ENCODE peak calls at places on chromosomes 3 and 15, in eight cellular contexts. E is sigmoid colon, H is NB4, D is lower leg skin, V is body of pancreas, C is endothelial cell of umbilical vein, Z is IMR-90, W is adrenal gland. B is an unnamed sample.

GRCh38 chr3:47413751-47414150 is 32.9 kb downstream of the PTPN23 start:
- DNase-seq in C (no peak), Z (no peak), V (no peak), W (no peak), H (no peak), D (no peak), E (no peak), B (no peak)

GRCh38 chr15:92120082-92120481 is 266.6 kb downstream of the SLCO3A1 start:
- DNase-seq in Z (no peak), E (no peak), C (no peak), V (no peak), H (no peak), W (no peak), D (no peak), B (no peak)

GRCh38 chr3:142647856-142648255 is 51.7 kb downstream of the PLS1 start:
- DNase-seq in Z (peak; percentile 5), V (no peak), C (no peak), W (no peak), H (no peak), E (no peak), D (no peak), B (peak; percentile 9)

GRCh38 chr3:46208167-46208704 is at the start of gene CCR1:
- DNase-seq in H (peak; percentile 91), C (no peak), W (peak; percentile 76), E (no peak), D (no peak), Z (peak; percentile 10), V (peak; percentile 33), B (no peak)

GRCh38 chr15:63502843-63503738 is 1.3 kb upstream of the USP3 start:
- DNase-seq in H (peak; percentile 99), D (peak; percentile 93), W (peak; percentile 95), V (peak; percentile 96), C (peak; percentile 91), E (peak; percentile 95), Z (peak; percentile 87), B (peak; percentile 47)

GRCh38 chr15:45326776-45327175 is 51.6 kb downstream of the GATM start:
- DNase-seq in H (no peak), V (no peak), E (no peak), C (no peak), D (no peak), W (no peak), Z (no peak), B (no peak)

GRCh38 chr3:72959336-72959735 is 37.3 kb upstream of the PPP4R2 start:
- DNase-seq in C (no peak), V (no peak), E (no peak), W (no peak), Z (no peak), D (no peak), H (no peak), B (no peak)

GRCh38 chr15:73069109-73069508 is 16.8 kb downstream of the NEO1 start:
- DNase-seq in W (no peak), Z (no peak), D (no peak), H (no peak), C (no peak), E (no peak), V (peak; percentile 58), B (no peak)

GRCh38 chr3:64244011-64244942 is 19.0 kb upstream of the PRICKLE2 start:
- DNase-seq in H (peak; percentile 20), C (peak; percentile 41), D (no peak), V (no peak), E (no peak), W (no peak), Z (no peak), B (no peak)

GRCh38 chr3:141426404-141427034 is 58.2 kb downstream of the ZBTB38 start:
- DNase-seq in W (peak; percentile 95), D (peak; percentile 84), E (peak; percentile 95), V (peak; percentile 81), Z (peak; percentile 79), C (peak; percentile 89), H (no peak), B (no peak)

GRCh38 chr15:77819841-77820728 is 187.4 kb upstream of the LINGO1 start:
- DNase-seq in W (no peak), C (peak; percentile 5), H (peak; percentile 35), D (no peak), V (peak; percentile 37), Z (no peak), E (no peak), B (no peak)

DNA sequence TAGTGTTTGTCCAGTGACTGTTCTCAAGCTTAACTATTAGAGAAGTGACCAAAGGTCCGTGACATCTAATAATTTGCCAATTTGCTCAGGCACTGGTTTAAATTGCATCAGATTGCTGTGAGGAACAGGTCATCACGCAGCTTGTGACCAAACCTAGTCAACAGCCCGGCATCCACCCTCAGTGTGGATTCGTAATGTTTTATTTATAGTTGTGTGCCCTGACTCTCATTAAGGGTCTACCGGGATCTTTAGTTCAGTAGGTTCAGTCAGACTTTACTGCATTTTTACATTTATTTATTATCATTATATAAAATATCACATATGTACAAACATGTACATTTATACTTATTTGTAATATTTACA is 46.4 kb upstream of the PGPEP1L start:
- DNase-seq in Z (peak; percentile 29), E (no peak), C (no peak), D (no peak), V (no peak), H (no peak), W (peak; percentile 4), B (no peak)
- TF ChIP-seq POLR2A in Z (no peak), E (no peak), C (no peak), D (no peak), V (no peak), H (no peak), W (no peak), B (no peak)

DNA sequence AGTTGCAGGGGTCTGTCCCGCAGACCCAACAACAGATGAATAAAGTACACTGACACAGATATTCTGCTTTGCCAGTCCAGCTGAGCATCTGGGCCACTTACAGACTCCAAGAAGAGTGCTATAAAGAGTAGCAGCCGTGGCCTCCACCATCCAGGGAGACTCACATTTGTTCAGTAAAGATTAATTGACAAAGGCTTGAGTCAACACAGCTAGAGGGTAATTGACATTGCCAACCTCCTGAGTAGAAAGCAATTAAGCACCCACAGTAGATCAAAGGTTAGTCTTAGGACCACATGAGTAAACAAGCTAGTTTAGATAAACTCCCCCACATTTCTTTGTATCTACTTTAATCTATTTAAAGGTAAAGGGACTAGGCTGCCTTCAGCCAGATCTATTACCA is 16.3 kb upstream of the CRTC3 start:
- DNase-seq in Z (no peak), H (no peak), W (no peak), D (no peak), C (no peak), V (no peak), E (no peak), B (no peak)
- TF ChIP-seq POLR2A in Z (no peak), H (no peak), W (no peak), D (no peak), C (no peak), V (no peak), E (no peak), B (no peak)

DNA sequence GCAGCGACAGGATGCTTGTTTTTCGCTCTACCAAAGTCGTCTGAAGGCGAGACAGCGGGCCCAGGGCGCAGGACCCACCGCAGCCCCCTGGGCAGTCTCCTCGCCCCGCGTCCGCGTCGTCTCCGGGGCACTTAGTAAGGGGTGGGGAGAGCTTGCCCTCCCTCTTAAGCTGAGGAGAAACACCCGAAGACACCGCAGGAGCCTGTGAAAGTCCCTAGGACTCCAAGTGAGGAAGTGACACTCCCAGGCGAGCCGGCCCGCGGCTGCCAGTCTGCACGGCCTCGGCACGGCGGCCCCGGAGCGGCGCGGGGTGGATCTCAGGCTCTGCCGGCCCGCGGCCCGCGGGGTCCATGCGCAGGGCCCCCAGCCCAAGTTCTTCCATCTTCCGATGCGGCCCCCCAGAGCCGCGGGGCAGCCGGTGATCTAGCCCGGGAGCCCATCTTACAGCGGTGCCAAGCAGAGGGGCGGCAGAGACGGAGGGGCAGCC is 262 bp downstream of the ARHGAP31 start:
- DNase-seq in E (peak; percentile 74), D (peak; percentile 46), Z (no peak), H (peak; percentile 76), C (no peak), W (peak; percentile 63), V (peak; percentile 58), B (peak; percentile 20)
- TF ChIP-seq POLR2A in E (no peak), D (no peak), Z (peak; percentile 26), H (peak; percentile 4), C (peak; percentile 77), W (peak; percentile 36), V (peak; percentile 40), B (no peak)

GRCh38 chr3:13407475-13407874 is 12.6 kb downstream of the NUP210 start:
- DNase-seq in Z (no peak), W (no peak), E (no peak), V (no peak), D (no peak), C (no peak), H (no peak), B (no peak)
- TF ChIP-seq POLR2A in Z (no peak), W (no peak), E (no peak), V (no peak), D (no peak), C (no peak), H (no peak), B (no peak)

GRCh38 chr3:49712631-49713317 is 6.7 kb downstream of the AMIGO3 start:
- DNase-seq in E (peak; percentile 58), V (no peak), H (peak; percentile 53), C (no peak), W (no peak), D (no peak), Z (no peak), B (no peak)
- TF ChIP-seq POLR2A in E (no peak), V (no peak), H (no peak), C (no peak), W (no peak), D (no peak), Z (no peak), B (no peak)

GRCh38 chr3:32459474-32459873 is 43.2 kb downstream of the CMTM6 start:
- DNase-seq in E (no peak), Z (no peak), V (no peak), W (no peak), D (no peak), C (no peak), H (no peak), B (no peak)

GRCh38 chr3:32456429-32457130 is 46.1 kb downstream of the CMTM6 start:
- DNase-seq in H (no peak), W (peak; percentile 25), C (no peak), E (no peak), D (no peak), V (no peak), Z (no peak), B (no peak)

GRCh38 chr3:32455609-32456428 is 46.8 kb downstream of the CMTM6 start:
- DNase-seq in W (peak; percentile 30), C (no peak), D (no peak), V (no peak), H (no peak), Z (no peak), E (no peak), B (no peak)

GRCh38 chr3:32460031-32460749 is 42.5 kb downstream of the CMTM6 start:
- DNase-seq in E (no peak), W (no peak), H (peak; percentile 40), V (no peak), C (peak; percentile 9), Z (no peak), D (no peak), B (no peak)

GRCh38 chr3:32457971-32458471 is 44.6 kb downstream of the CMTM6 start:
- DNase-seq in E (no peak), H (peak; percentile 73), V (no peak), D (no peak), C (peak; percentile 71), W (no peak), Z (no peak), B (no peak)
- TF ChIP-seq POLR2A in E (no peak), H (no peak), V (no peak), D (no peak), C (no peak), W (no peak), Z (no peak), B (no peak)

GRCh38 chr15:38253448-38253847 is 812 bp downstream of the SPRED1 start:
- DNase-seq in D (no peak), Z (peak; percentile 75), W (peak; percentile 55), E (no peak), H (peak; percentile 69), C (peak; percentile 41), V (peak; percentile 14), B (no peak)
- TF ChIP-seq POLR2A in D (no peak), Z (no peak), W (peak; percentile 41), E (no peak), H (no peak), C (no peak), V (no peak), B (no peak)

B was measured in H54.